ENCODE peak calls at places on chromosomes 11 and 22, in eight cellular contexts. P, K, W, Z, V, Q, R and J are unnamed samples.

GRCh38 chr11:66768818-66769217 is 39.8 kb upstream of the SPTBN2 start:
- DNase-seq in P (no peak), K (no peak), W (peak), Z (no peak), V (no peak), Q (no peak), R (no peak), J (no peak)

GRCh38 chr22:23245045-23245798 is 64.9 kb downstream of the BCR start:
- DNase-seq in P (peak), K (no peak), W (peak), Z (no peak), V (no peak), Q (peak), R (no peak), J (peak)

GRCh38 chr11:8192016-8192895 is 23.4 kb upstream of the RIC3 start:
- DNase-seq in P (peak), K (peak), W (peak), Z (peak), V (peak), Q (peak), R (peak), J (peak)

GRCh38 chr11:103610435-103610834 is 426.0 kb upstream of the DDI1 start:
- DNase-seq in P (no peak), K (no peak), W (peak), Z (no peak), V (no peak), Q (no peak), R (no peak), J (peak)

GRCh38 chr11:46491661-46492331 is 100.2 kb upstream of the CHRM4 start:
- DNase-seq in P (no peak), K (no peak), W (no peak), Z (no peak), V (no peak), Q (peak), R (no peak), J (no peak)

GRCh38 chr11:36167073-36167472 is 122.2 kb downstream of the COMMD9 start:
- DNase-seq in P (no peak), K (no peak), W (no peak), Z (no peak), V (no peak), Q (no peak), R (no peak), J (no peak)

GRCh38 chr11:110452720-110453119 is 23.0 kb downstream of the FDX1 start:
- DNase-seq in P (no peak), K (no peak), W (no peak), Z (no peak), V (no peak), Q (no peak), R (no peak), J (no peak)

GRCh38 chr11:32162906-32163305 is 72.0 kb downstream of the RCN1 start:
- DNase-seq in P (no peak), K (no peak), W (no peak), Z (no peak), V (no peak), Q (no peak), R (no peak), J (no peak)

GRCh38 chr11:114775849-114776621 is 97.7 kb downstream of the NXPE2 start:
- DNase-seq in P (no peak), K (no peak), W (no peak), Z (no peak), V (peak), Q (no peak), R (peak), J (no peak)

GRCh38 chr22:39083212-39084165 is 6.4 kb downstream of the APOBEC3G start:
- DNase-seq in P (no peak), K (no peak), W (no peak), Z (no peak), V (no peak), Q (no peak), R (no peak), J (no peak)

GRCh38 chr11:69834251-69834650 is 15.0 kb upstream of the FGF3 start:
- DNase-seq in P (no peak), K (no peak), W (no peak), Z (no peak), V (no peak), Q (no peak), R (peak), J (no peak)

GRCh38 chr11:17554487-17554886 is 7.4 kb downstream of the OTOG start:
- DNase-seq in P (no peak), K (no peak), W (no peak), Z (no peak), V (no peak), Q (no peak), R (no peak), J (no peak)

GRCh38 chr11:130192845-130193267 is 33.3 kb downstream of the ST14 start:
- DNase-seq in P (no peak), K (peak), W (no peak), Z (no peak), V (no peak), Q (no peak), R (no peak), J (no peak)

GRCh38 chr22:25404556-25404922 is 159.9 kb upstream of the GRK3 start:
- DNase-seq in P (no peak), K (no peak), W (no peak), Z (peak), V (peak), Q (no peak), R (peak), J (no peak)

GRCh38 chr11:55942785-55943392 is 6.7 kb upstream of the OR5I1 start:
- DNase-seq in P (peak), K (no peak), W (peak), Z (no peak), V (no peak), Q (peak), R (no peak), J (peak)

GRCh38 chr11:8789864-8790263 is 107.3 kb downstream of the RPL27A start:
- DNase-seq in P (no peak), K (no peak), W (no peak), Z (no peak), V (no peak), Q (no peak), R (no peak), J (no peak)

GRCh38 chr11:13765886-13766285 is 97.4 kb downstream of the FAR1 start:
- DNase-seq in P (no peak), K (no peak), W (no peak), Z (no peak), V (no peak), Q (no peak), R (no peak), J (no peak)

GRCh38 chr11:101584129-101584515 is 315 bp upstream of the TRPC6 start:
- DNase-seq in P (no peak), K (no peak), W (no peak), Z (no peak), V (no peak), Q (no peak), R (no peak), J (no peak)
- H3K4me3 ChIP-seq in P (peak), K (no peak), W (no peak), Z (peak), V (peak), Q (peak), R (peak), J (no peak)

DNA sequence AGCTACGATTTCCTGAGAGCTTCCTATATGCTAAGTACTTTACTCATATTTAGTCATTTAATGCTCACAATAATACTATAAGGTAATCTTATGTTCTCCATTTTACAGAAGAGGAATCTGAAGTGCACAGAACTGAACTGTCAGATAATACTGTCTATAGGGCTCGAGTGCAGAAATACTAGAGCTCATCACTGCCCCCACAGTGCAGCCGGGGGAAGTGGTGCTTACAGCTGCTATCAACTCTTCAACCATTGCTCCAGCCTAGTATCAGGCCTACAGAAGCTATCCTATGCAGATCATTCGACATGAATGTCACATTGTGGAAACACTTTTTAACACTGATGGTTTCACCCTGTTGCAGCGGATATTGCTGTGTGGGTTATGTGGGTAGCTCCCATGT is 929.9 kb downstream of the NTM start:
- DNase-seq in P (no peak), K (no peak), W (no peak), Z (no peak), V (no peak), Q (peak), R (no peak), J (no peak)
- TF ChIP-seq CTCF in P (peak), K (no peak), W (no peak), Z (no peak), V (no peak), Q (peak), R (no peak), J (peak)

GRCh38 chr22:44357962-44358553 is 45.3 kb upstream of the SHISAL1 start:
- DNase-seq in P (peak), K (no peak), W (no peak), Z (no peak), V (peak), Q (peak), R (peak), J (peak)
- H3K4me3 ChIP-seq in P (no peak), K (no peak), W (no peak), Z (no peak), V (no peak), Q (no peak), R (no peak), J (no peak)

DNA sequence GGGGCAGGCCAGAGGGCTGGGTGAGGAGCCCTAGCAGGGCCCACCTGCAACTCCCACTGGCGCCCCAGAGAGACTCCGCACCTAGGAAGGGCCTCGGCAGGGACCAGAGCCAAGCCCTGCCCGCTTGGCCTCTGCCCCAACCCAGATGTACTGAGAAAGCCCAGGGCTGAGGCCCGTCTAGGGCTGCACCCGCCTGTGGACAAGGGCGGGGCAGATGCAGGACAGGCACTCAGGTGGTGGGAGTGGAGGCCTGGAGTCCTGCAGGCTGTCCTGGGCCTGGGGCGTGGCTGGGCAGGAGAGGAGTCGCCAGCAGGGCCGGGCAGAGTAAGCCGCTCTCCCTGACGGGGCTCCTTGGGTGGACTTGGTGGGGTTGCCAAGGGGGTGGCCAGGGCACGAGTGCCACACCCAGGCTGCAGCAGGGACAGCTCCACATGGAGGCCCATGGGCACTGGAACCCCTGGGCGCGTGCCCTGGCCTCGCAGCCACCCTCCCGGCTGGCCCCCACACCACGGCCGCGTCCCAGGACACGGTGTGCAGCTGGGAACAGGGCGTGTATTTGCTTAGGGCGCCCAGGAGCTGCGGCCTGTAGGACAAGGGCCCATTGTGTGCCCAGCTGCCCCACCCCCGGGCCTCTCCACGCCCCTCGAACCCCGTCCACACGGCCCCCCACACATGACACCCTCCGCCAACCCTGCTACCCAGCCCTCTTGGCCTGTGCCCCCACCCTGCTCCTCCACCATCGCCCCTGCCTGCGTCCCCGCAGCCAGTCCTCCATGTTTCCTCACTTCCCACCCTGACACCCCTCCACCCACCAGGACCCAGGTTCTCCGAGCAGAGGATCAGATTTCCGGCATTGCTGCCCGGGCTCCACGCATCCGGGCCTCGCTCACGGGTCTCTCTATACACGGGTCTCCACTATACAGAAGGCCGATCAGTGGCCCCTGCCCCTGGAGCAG is 11.3 kb upstream of the PIM3 start:
- DNase-seq in P (no peak), K (peak), W (no peak), Z (no peak), V (no peak), Q (no peak), R (no peak), J (no peak)
- TF ChIP-seq CTCF in P (no peak), K (no peak), W (no peak), Z (no peak), V (no peak), Q (no peak), R (no peak), J (no peak)